ENCODE peak calls at places on chromosomes 11 and 22, in six cellular contexts. D is esophagus squamous epithelium, L is lower lobe of right lung, U is adrenal gland, K is kidney epithelial cell, G is sigmoid colon. F is an unnamed sample. For H3K27me3, the result is how much of the 10 kb centered on the place peaks cover.

GRCh38 chr11:130435671-130436070 is 7.3 kb upstream of the ADAMTS8 start:
- DNase-seq in U (no peak), K (no peak), L (no peak), D (no peak), G (no peak), F (no peak)

GRCh38 chr11:16891170-16891569 is 123.0 kb downstream of the PLEKHA7 start:
- DNase-seq in G (no peak), D (no peak), K (no peak), U (no peak), L (no peak), F (no peak)

GRCh38 chr22:31968022-31968421 is 23.7 kb downstream of the YWHAH start:
- DNase-seq in L (no peak), K (no peak), D (no peak), U (no peak), G (no peak), F (no peak)

GRCh38 chr22:28103596-28103995 is 184.5 kb upstream of the PITPNB start:
- DNase-seq in K (no peak), G (no peak), U (no peak), L (no peak), D (no peak), F (no peak)

GRCh38 chr11:64100345-64100744 is 64.6 kb downstream of the FLRT1 start:
- DNase-seq in K (no peak), U (no peak), L (no peak), D (no peak), G (no peak), F (no peak)

GRCh38 chr11:117144477-117145392 is 648 bp downstream of the PAFAH1B2 start:
- DNase-seq in L (peak), U (peak), K (no peak), G (peak), D (peak), F (peak)

GRCh38 chr11:126963603-126964353 is 36.8 kb downstream of the KIRREL3 start:
- DNase-seq in L (no peak), G (no peak), U (no peak), D (no peak), K (peak), F (no peak)

GRCh38 chr11:6757373-6757967 is 14.3 kb downstream of the OR2AG2 start:
- DNase-seq in G (no peak), D (no peak), L (no peak), U (peak), K (peak), F (no peak)

GRCh38 chr22:33842421-33843094 is 77.7 kb downstream of the LARGE1 start:
- DNase-seq in G (no peak), L (no peak), D (no peak), K (no peak), U (no peak), F (no peak)

GRCh38 chr11:125952973-125953372 is 7.1 kb downstream of the VSIG10L2 start:
- DNase-seq in L (peak), K (no peak), U (peak), G (peak), D (no peak), F (no peak)

GRCh38 chr11:31815743-31816466 is 4.8 kb upstream of the PAX6 start:
- DNase-seq in U (no peak), K (no peak), D (no peak), L (no peak), G (no peak), F (no peak)

GRCh38 chr22:44661070-44661469 is 40.9 kb upstream of the PRR5 start:
- DNase-seq in D (no peak), G (no peak), L (peak), K (no peak), U (no peak), F (no peak)

GRCh38 chr22:49284389-49284788 is 543.3 kb downstream of the BRD1 start:
- DNase-seq in U (no peak), L (no peak), G (peak), K (no peak), D (no peak), F (no peak)

GRCh38 chr22:49922926-49923325 is 4.5 kb downstream of the CRELD2 start:
- DNase-seq in D (no peak), L (peak), K (no peak), G (no peak), U (no peak), F (no peak)

GRCh38 chr22:49466926-49467590 is 360.6 kb downstream of the BRD1 start:
- DNase-seq in G (no peak), D (no peak), U (no peak), L (no peak), K (no peak), F (no peak)

GRCh38 chr22:41888638-41889200 is 26.2 kb downstream of the SHISA8 start:
- DNase-seq in K (no peak), L (no peak), G (no peak), U (no peak), D (no peak), F (peak)

GRCh38 chr11:103055174-103055890 is 36.6 kb downstream of the DCUN1D5 start:
- DNase-seq in U (no peak), K (peak), G (no peak), D (no peak), L (no peak), F (no peak)

GRCh38 chr11:72609451-72609850 is 64.8 kb downstream of the PDE2A start:
- DNase-seq in D (no peak), L (no peak), K (no peak), G (no peak), U (peak), F (no peak)

GRCh38 chr11:125154380-125155099 is 10.0 kb upstream of the PKNOX2 start:
- DNase-seq in D (no peak), L (no peak), U (no peak), G (no peak), K (no peak), F (no peak)

GRCh38 chr11:75776546-75776945 is 8.0 kb downstream of the DGAT2 start:
- DNase-seq in K (no peak), G (no peak), L (no peak), U (no peak), D (no peak), F (no peak)

GRCh38 chr22:33302049-33302545 is 243.9 kb upstream of the SYN3 start:
- DNase-seq in U (peak), K (no peak), G (peak), L (peak), D (peak), F (peak)

GRCh38 chr22:21055880-21056319 is 10.2 kb downstream of the LRRC74B start:
- DNase-seq in G (no peak), L (no peak), D (no peak), U (no peak), K (no peak), F (no peak)

GRCh38 chr11:102794382-102794781 is 3.6 kb downstream of the MMP1 start:
- DNase-seq in U (no peak), D (no peak), G (no peak), L (no peak), K (no peak), F (no peak)

GRCh38 chr22:41525450-41526225 is 18.6 kb downstream of the POLR3H start:
- DNase-seq in K (no peak), G (no peak), D (no peak), L (no peak), U (no peak), F (no peak)

GRCh38 chr22:29251265-29251664 is 16.5 kb downstream of the RHBDD3 start:
- DNase-seq in D (no peak), L (no peak), G (no peak), U (no peak), K (no peak), F (no peak)

GRCh38 chr22:29251981-29252978 is 15.5 kb downstream of the RHBDD3 start:
- DNase-seq in D (no peak), G (no peak), U (no peak), L (no peak), K (no peak), F (no peak)

GRCh38 chr22:29254283-29254653 is 13.5 kb downstream of the RHBDD3 start:
- DNase-seq in G (no peak), U (no peak), D (no peak), L (no peak), K (no peak), F (no peak)

GRCh38 chr22:29255064-29255621 is 12.6 kb downstream of the RHBDD3 start:
- DNase-seq in D (no peak), G (no peak), L (no peak), K (no peak), U (no peak), F (no peak)

GRCh38 chr22:29253561-29254282 is 14.1 kb downstream of the RHBDD3 start:
- DNase-seq in L (no peak), K (no peak), D (no peak), U (no peak), G (no peak), F (no peak)
- TF ChIP-seq CTCF in L (no peak), K (no peak), D (no peak), U (no peak), G (no peak), F (no peak)

GRCh38 chr22:35542157-35542971 is 1.7 kb downstream of the RASD2 start:
- DNase-seq in G (no peak), K (no peak), D (no peak), L (no peak), U (no peak), F (no peak)
- H3K4me3 ChIP-seq in G (peak), K (no peak), D (no peak), L (peak), U (no peak), F (no peak)

DNA sequence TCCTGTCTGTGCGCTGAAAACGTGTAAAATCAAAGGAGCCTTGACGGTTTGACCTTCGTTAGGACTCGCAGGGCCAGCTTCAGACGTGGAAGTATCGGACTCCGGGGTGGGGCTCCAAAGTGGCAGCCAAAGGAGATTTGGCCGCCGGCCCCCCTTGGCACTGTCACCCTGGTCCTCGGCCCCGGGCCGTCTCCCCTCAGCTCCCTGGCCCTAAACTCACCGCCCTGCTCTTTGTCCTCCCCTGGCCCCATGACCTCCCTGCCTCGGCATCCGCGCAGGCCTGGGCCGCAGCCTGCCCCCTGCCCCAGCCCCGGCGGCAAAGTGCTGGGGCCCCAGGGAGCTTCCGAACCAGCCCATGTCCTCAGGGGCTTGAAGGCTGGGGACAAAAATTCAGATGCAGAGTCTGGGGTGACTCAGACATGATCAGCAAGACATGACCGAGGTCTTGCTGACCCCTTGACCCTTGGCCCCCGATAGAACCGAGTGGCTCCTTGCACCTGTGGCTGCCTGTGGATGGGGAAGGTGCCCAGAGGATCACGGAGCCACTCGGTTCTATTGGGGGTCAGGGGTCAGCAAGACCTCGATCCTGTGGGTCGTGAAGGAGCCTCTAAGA is 6.9 kb upstream of the PHRF1 start:
- DNase-seq in D (no peak), U (no peak), L (no peak), K (no peak), G (no peak), F (no peak)
- H3K27me3 ChIP-seq in D (under half), U (under half), L (under half), K (under half), G (under half), F (under half)

GRCh38 chr11:135075740-135076139 is 663.7 kb upstream of the B3GAT1 start:
- DNase-seq in K (no peak), D (no peak), U (peak), G (no peak), L (peak), F (no peak)
- TF ChIP-seq CTCF in K (peak), D (peak), U (peak), G (peak), L (peak), F (peak)

GRCh38 chr11:62105611-62106245 is 18.1 kb upstream of the INCENP start:
- DNase-seq in L (no peak), D (no peak), G (no peak), U (no peak), K (no peak), F (no peak)
- H3K4me3 ChIP-seq in L (peak), D (no peak), G (no peak), U (no peak), K (no peak), F (peak)

DNA sequence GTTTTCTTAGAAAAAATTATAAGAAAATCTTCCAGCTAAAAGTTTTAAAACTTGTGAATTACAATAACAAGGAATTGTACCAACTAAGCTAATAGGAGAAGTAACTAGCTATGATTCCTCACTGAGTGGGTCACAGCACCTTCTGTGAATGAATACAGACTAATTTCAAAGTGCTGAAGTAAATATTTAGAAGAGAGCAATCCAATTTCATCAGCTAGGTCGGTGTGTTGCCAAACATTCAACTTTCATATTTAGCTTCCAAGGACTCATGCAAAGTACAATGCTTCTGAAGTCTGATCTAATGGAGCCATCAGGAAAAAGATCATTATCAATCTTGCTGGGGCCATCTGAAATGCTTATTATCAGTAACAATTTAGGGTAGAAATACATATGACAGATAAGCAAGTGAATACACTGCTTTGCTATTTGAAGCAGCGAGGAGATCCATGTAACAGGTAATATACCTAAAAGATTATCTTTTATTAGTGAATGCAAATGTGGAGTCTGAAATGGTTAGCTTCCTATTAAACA is 750.6 kb upstream of the CCDC90B start:
- DNase-seq in U (no peak), G (no peak), K (no peak), D (no peak), L (no peak), F (no peak)
- H3K27me3 ChIP-seq in U (under half), G (under half), K (under half), D (under half), L (under half), F (under half)